ENCODE peak calls at places on chromosomes 3 and 15, in ten cellular contexts. One of them, this sample, is unnamed.

GRCh38 chr3:141797167-141797773 is 34.1 kb downstream of the GRK7 start:
- DNase-seq in iris pigment epithelial cell: peak
- DNase-seq in KBM-7: peak
- DNase-seq in NCI-H1417: no peak
- DNase-seq in A172: no peak
- DNase-seq in mucosa of gallbladder: peak
- DNase-seq in NCI-H2029: no peak
- DNase-seq in T-cell: peak
- DNase-seq in foreskin fibroblast: peak
- DNase-seq in T-helper 2 cell: peak
- DNase-seq in this sample: peak

GRCh38 chr3:161222662-161223061 is 1.6 kb downstream of the NMD3 start:
- DNase-seq in iris pigment epithelial cell: no peak
- DNase-seq in KBM-7: peak
- DNase-seq in NCI-H1417: no peak
- DNase-seq in A172: peak
- DNase-seq in mucosa of gallbladder: no peak
- DNase-seq in NCI-H2029: no peak
- DNase-seq in T-cell: no peak
- DNase-seq in foreskin fibroblast: no peak
- DNase-seq in T-helper 2 cell: no peak
- DNase-seq in this sample: peak

GRCh38 chr15:67117356-67117755 is 52.0 kb downstream of the SMAD3 start:
- DNase-seq in iris pigment epithelial cell: peak
- DNase-seq in KBM-7: no peak
- DNase-seq in NCI-H1417: no peak
- DNase-seq in A172: no peak
- DNase-seq in mucosa of gallbladder: no peak
- DNase-seq in NCI-H2029: no peak
- DNase-seq in T-cell: no peak
- DNase-seq in foreskin fibroblast: peak
- DNase-seq in T-helper 2 cell: no peak
- DNase-seq in this sample: no peak

GRCh38 chr15:42726114-42726513 is 10.8 kb downstream of the CDAN1 start:
- DNase-seq in iris pigment epithelial cell: no peak
- DNase-seq in KBM-7: no peak
- DNase-seq in NCI-H1417: no peak
- DNase-seq in A172: no peak
- DNase-seq in mucosa of gallbladder: no peak
- DNase-seq in NCI-H2029: no peak
- DNase-seq in T-cell: no peak
- DNase-seq in foreskin fibroblast: no peak
- DNase-seq in T-helper 2 cell: no peak
- DNase-seq in this sample: no peak

GRCh38 chr3:184751204-184751809 is 39.4 kb upstream of the MAGEF1 start:
- DNase-seq in iris pigment epithelial cell: no peak
- DNase-seq in KBM-7: no peak
- DNase-seq in NCI-H1417: no peak
- DNase-seq in A172: no peak
- DNase-seq in mucosa of gallbladder: no peak
- DNase-seq in NCI-H2029: no peak
- DNase-seq in T-cell: no peak
- DNase-seq in foreskin fibroblast: no peak
- DNase-seq in T-helper 2 cell: no peak
- DNase-seq in this sample: no peak

GRCh38 chr3:31999902-32000439 is 18.4 kb downstream of the ZNF860 start:
- DNase-seq in iris pigment epithelial cell: no peak
- DNase-seq in KBM-7: no peak
- DNase-seq in NCI-H1417: no peak
- DNase-seq in A172: no peak
- DNase-seq in mucosa of gallbladder: no peak
- DNase-seq in NCI-H2029: no peak
- DNase-seq in T-cell: no peak
- DNase-seq in foreskin fibroblast: no peak
- DNase-seq in T-helper 2 cell: no peak
- DNase-seq in this sample: no peak

GRCh38 chr15:88303455-88303854 is 46.9 kb upstream of the NTRK3 start:
- DNase-seq in iris pigment epithelial cell: no peak
- DNase-seq in KBM-7: no peak
- DNase-seq in NCI-H1417: no peak
- DNase-seq in A172: no peak
- DNase-seq in mucosa of gallbladder: no peak
- DNase-seq in NCI-H2029: no peak
- DNase-seq in T-cell: no peak
- DNase-seq in foreskin fibroblast: no peak
- DNase-seq in T-helper 2 cell: no peak
- DNase-seq in this sample: no peak

GRCh38 chr3:73729969-73730440 is 105.3 kb upstream of the PDZRN3 start:
- DNase-seq in iris pigment epithelial cell: no peak
- DNase-seq in KBM-7: no peak
- DNase-seq in NCI-H1417: no peak
- DNase-seq in A172: no peak
- DNase-seq in mucosa of gallbladder: peak
- DNase-seq in NCI-H2029: no peak
- DNase-seq in T-cell: no peak
- DNase-seq in foreskin fibroblast: no peak
- DNase-seq in T-helper 2 cell: no peak
- DNase-seq in this sample: no peak

GRCh38 chr3:59992578-59992977 is 942.8 kb upstream of the CFAP20DC start:
- DNase-seq in iris pigment epithelial cell: no peak
- DNase-seq in KBM-7: no peak
- DNase-seq in NCI-H1417: no peak
- DNase-seq in A172: no peak
- DNase-seq in mucosa of gallbladder: no peak
- DNase-seq in NCI-H2029: no peak
- DNase-seq in T-cell: no peak
- DNase-seq in foreskin fibroblast: no peak
- DNase-seq in T-helper 2 cell: no peak
- DNase-seq in this sample: no peak

GRCh38 chr3:127689266-127689860 is 16.6 kb downstream of the ABTB1 start:
- DNase-seq in iris pigment epithelial cell: no peak
- DNase-seq in KBM-7: no peak
- DNase-seq in NCI-H1417: no peak
- DNase-seq in A172: no peak
- DNase-seq in mucosa of gallbladder: no peak
- DNase-seq in NCI-H2029: no peak
- DNase-seq in T-cell: no peak
- DNase-seq in foreskin fibroblast: no peak
- DNase-seq in T-helper 2 cell: no peak
- DNase-seq in this sample: no peak

GRCh38 chr3:169148448-169149348 is 514.8 kb downstream of the MECOM start:
- DNase-seq in iris pigment epithelial cell: no peak
- DNase-seq in KBM-7: no peak
- DNase-seq in NCI-H1417: peak
- DNase-seq in A172: no peak
- DNase-seq in mucosa of gallbladder: no peak
- DNase-seq in NCI-H2029: no peak
- DNase-seq in T-cell: no peak
- DNase-seq in foreskin fibroblast: no peak
- DNase-seq in T-helper 2 cell: no peak
- DNase-seq in this sample: no peak

GRCh38 chr3:189142527-189142926 is 29.2 kb upstream of the TPRG1 start:
- DNase-seq in iris pigment epithelial cell: no peak
- DNase-seq in KBM-7: no peak
- DNase-seq in NCI-H1417: no peak
- DNase-seq in A172: no peak
- DNase-seq in mucosa of gallbladder: no peak
- DNase-seq in NCI-H2029: no peak
- DNase-seq in T-cell: no peak
- DNase-seq in foreskin fibroblast: no peak
- DNase-seq in T-helper 2 cell: peak
- DNase-seq in this sample: no peak

GRCh38 chr15:66578286-66578875 is 12.6 kb upstream of the LCTL start:
- DNase-seq in iris pigment epithelial cell: peak
- DNase-seq in KBM-7: peak
- DNase-seq in NCI-H1417: no peak
- DNase-seq in A172: peak
- DNase-seq in mucosa of gallbladder: no peak
- DNase-seq in NCI-H2029: no peak
- DNase-seq in T-cell: no peak
- DNase-seq in foreskin fibroblast: peak
- DNase-seq in T-helper 2 cell: no peak
- DNase-seq in this sample: no peak

GRCh38 chr15:82047493-82048446 is 2.0 kb upstream of the MEX3B start:
- DNase-seq in iris pigment epithelial cell: peak
- DNase-seq in KBM-7: no peak
- DNase-seq in NCI-H1417: no peak
- DNase-seq in A172: no peak
- DNase-seq in mucosa of gallbladder: peak
- DNase-seq in NCI-H2029: no peak
- DNase-seq in T-cell: no peak
- DNase-seq in foreskin fibroblast: no peak
- DNase-seq in T-helper 2 cell: no peak
- DNase-seq in this sample: peak

GRCh38 chr3:150248865-150249360 is 159.2 kb upstream of the TSC22D2 start:
- DNase-seq in iris pigment epithelial cell: no peak
- DNase-seq in KBM-7: no peak
- DNase-seq in NCI-H1417: no peak
- DNase-seq in A172: no peak
- DNase-seq in mucosa of gallbladder: no peak
- DNase-seq in NCI-H2029: no peak
- DNase-seq in T-cell: no peak
- DNase-seq in foreskin fibroblast: no peak
- DNase-seq in T-helper 2 cell: no peak
- DNase-seq in this sample: no peak

GRCh38 chr3:5053021-5053831 is 68.9 kb upstream of the ARL8B start:
- DNase-seq in iris pigment epithelial cell: peak
- DNase-seq in KBM-7: peak
- DNase-seq in NCI-H1417: no peak
- DNase-seq in A172: peak
- DNase-seq in mucosa of gallbladder: peak
- DNase-seq in NCI-H2029: no peak
- DNase-seq in T-cell: no peak
- DNase-seq in foreskin fibroblast: no peak
- DNase-seq in T-helper 2 cell: no peak
- DNase-seq in this sample: peak

GRCh38 chr3:158095302-158095997 is 10.8 kb downstream of the SHOX2 start:
- DNase-seq in iris pigment epithelial cell: no peak
- DNase-seq in KBM-7: no peak
- DNase-seq in NCI-H1417: no peak
- DNase-seq in A172: no peak
- DNase-seq in mucosa of gallbladder: no peak
- DNase-seq in NCI-H2029: no peak
- DNase-seq in T-cell: no peak
- DNase-seq in foreskin fibroblast: no peak
- DNase-seq in T-helper 2 cell: no peak
- DNase-seq in this sample: peak

GRCh38 chr15:26013946-26014345 is 150.8 kb upstream of the ATP10A start:
- DNase-seq in iris pigment epithelial cell: no peak
- DNase-seq in KBM-7: no peak
- DNase-seq in NCI-H1417: no peak
- DNase-seq in A172: no peak
- DNase-seq in mucosa of gallbladder: no peak
- DNase-seq in NCI-H2029: no peak
- DNase-seq in T-cell: no peak
- DNase-seq in foreskin fibroblast: no peak
- DNase-seq in T-helper 2 cell: no peak
- DNase-seq in this sample: peak

GRCh38 chr15:37824717-37825382 is 109.6 kb upstream of the TMCO5A start:
- DNase-seq in iris pigment epithelial cell: peak
- DNase-seq in KBM-7: peak
- DNase-seq in NCI-H1417: no peak
- DNase-seq in A172: peak
- DNase-seq in mucosa of gallbladder: no peak
- DNase-seq in NCI-H2029: no peak
- DNase-seq in T-cell: no peak
- DNase-seq in foreskin fibroblast: peak
- DNase-seq in T-helper 2 cell: no peak
- DNase-seq in this sample: peak

GRCh38 chr3:47365213-47366153 is 15.3 kb upstream of the PTPN23 start:
- DNase-seq in iris pigment epithelial cell: peak
- DNase-seq in KBM-7: peak
- DNase-seq in NCI-H1417: no peak
- DNase-seq in A172: peak
- DNase-seq in mucosa of gallbladder: no peak
- DNase-seq in NCI-H2029: peak
- DNase-seq in T-cell: no peak
- DNase-seq in foreskin fibroblast: peak
- DNase-seq in T-helper 2 cell: no peak
- DNase-seq in this sample: peak

GRCh38 chr3:194091141-194091540 is 44.8 kb upstream of the HES1 start:
- DNase-seq in iris pigment epithelial cell: peak
- DNase-seq in KBM-7: no peak
- DNase-seq in NCI-H1417: no peak
- DNase-seq in A172: peak
- DNase-seq in mucosa of gallbladder: no peak
- DNase-seq in NCI-H2029: no peak
- DNase-seq in T-cell: no peak
- DNase-seq in foreskin fibroblast: peak
- DNase-seq in T-helper 2 cell: no peak
- DNase-seq in this sample: peak

GRCh38 chr3:13063225-13063624 is 10.0 kb downstream of the IQSEC1 start:
- DNase-seq in iris pigment epithelial cell: no peak
- DNase-seq in KBM-7: no peak
- DNase-seq in NCI-H1417: no peak
- DNase-seq in A172: peak
- DNase-seq in mucosa of gallbladder: no peak
- DNase-seq in NCI-H2029: no peak
- DNase-seq in T-cell: no peak
- DNase-seq in foreskin fibroblast: no peak
- DNase-seq in T-helper 2 cell: no peak
- DNase-seq in this sample: peak

GRCh38 chr15:74382004-74382816 is 14.8 kb upstream of the CYP11A1 start:
- DNase-seq in iris pigment epithelial cell: peak
- DNase-seq in KBM-7: peak
- DNase-seq in NCI-H1417: peak
- DNase-seq in A172: peak
- DNase-seq in mucosa of gallbladder: peak
- DNase-seq in NCI-H2029: peak
- DNase-seq in T-cell: peak
- DNase-seq in foreskin fibroblast: peak
- DNase-seq in T-helper 2 cell: peak
- DNase-seq in this sample: peak

GRCh38 chr3:172152869-172153268 is 113.5 kb downstream of the FNDC3B start:
- DNase-seq in iris pigment epithelial cell: peak
- DNase-seq in KBM-7: no peak
- DNase-seq in NCI-H1417: no peak
- DNase-seq in A172: peak
- DNase-seq in mucosa of gallbladder: no peak
- DNase-seq in NCI-H2029: peak
- DNase-seq in T-cell: no peak
- DNase-seq in foreskin fibroblast: peak
- DNase-seq in T-helper 2 cell: no peak
- DNase-seq in this sample: peak

GRCh38 chr15:31606261-31606669 is 279.6 kb downstream of the KLF13 start:
- DNase-seq in iris pigment epithelial cell: peak
- DNase-seq in KBM-7: no peak
- DNase-seq in NCI-H1417: no peak
- DNase-seq in A172: peak
- DNase-seq in mucosa of gallbladder: no peak
- DNase-seq in NCI-H2029: no peak
- DNase-seq in T-cell: no peak
- DNase-seq in foreskin fibroblast: peak
- DNase-seq in T-helper 2 cell: no peak
- DNase-seq in this sample: peak

GRCh38 chr3:196670335-196670734 is 30.8 kb downstream of the NRROS start:
- DNase-seq in iris pigment epithelial cell: no peak
- DNase-seq in KBM-7: peak
- DNase-seq in NCI-H1417: no peak
- DNase-seq in A172: no peak
- DNase-seq in mucosa of gallbladder: no peak
- DNase-seq in NCI-H2029: no peak
- DNase-seq in T-cell: no peak
- DNase-seq in foreskin fibroblast: no peak
- DNase-seq in T-helper 2 cell: no peak
- DNase-seq in this sample: no peak

GRCh38 chr15:70854669-70854976 is 666 bp upstream of the LARP6 start:
- DNase-seq in iris pigment epithelial cell: peak
- DNase-seq in KBM-7: no peak
- DNase-seq in NCI-H1417: no peak
- DNase-seq in A172: peak
- DNase-seq in mucosa of gallbladder: no peak
- DNase-seq in NCI-H2029: no peak
- DNase-seq in T-cell: no peak
- DNase-seq in foreskin fibroblast: no peak
- DNase-seq in T-helper 2 cell: no peak
- DNase-seq in this sample: no peak

GRCh38 chr3:174242311-174243041 is 616.7 kb upstream of the NAALADL2 start:
- DNase-seq in iris pigment epithelial cell: no peak
- DNase-seq in KBM-7: no peak
- DNase-seq in NCI-H1417: no peak
- DNase-seq in A172: no peak
- DNase-seq in mucosa of gallbladder: no peak
- DNase-seq in NCI-H2029: no peak
- DNase-seq in T-cell: no peak
- DNase-seq in foreskin fibroblast: no peak
- DNase-seq in T-helper 2 cell: no peak
- DNase-seq in this sample: no peak

This sample was measured in astrocyte of the hippocampus.